ENCODE peak calls at places on chromosomes 1 and 21, in eight cellular contexts. A, T, X, K, I, S, U and W are unnamed samples.
A peak's percentile ranks its signal among the peaks of the same experiment; 100 is the strongest.

GRCh38 chr1:5598824-5599395 is 393.3 kb downstream of the NPHP4 start:
- DNase-seq in A (no peak), T (no peak), X (no peak), K (no peak), I (no peak), S (no peak), U (no peak), W (no peak)

GRCh38 chr1:1847501-1848289 is 43.2 kb downstream of the GNB1 start:
- DNase-seq in A (no peak), T (no peak), X (no peak), K (no peak), I (no peak), S (no peak), U (no peak), W (no peak)

GRCh38 chr1:83773059-83773458 is 225.9 kb downstream of the TTLL7 start:
- DNase-seq in A (no peak), T (no peak), X (no peak), K (no peak), I (no peak), S (no peak), U (no peak), W (no peak)

GRCh38 chr1:67149179-67149770 is 14.5 kb upstream of the C1orf141 start:
- DNase-seq in A (peak; percentile 54), T (peak; percentile 84), X (peak; percentile 76), K (peak; percentile 68), I (peak; percentile 41), S (peak; percentile 74), U (peak; percentile 27), W (peak; percentile 10)

GRCh38 chr1:206933333-206933945 is 11.7 kb upstream of the FCMR start:
- DNase-seq in A (no peak), T (no peak), X (peak; percentile 56), K (no peak), I (peak; percentile 72), S (no peak), U (no peak), W (no peak)

GRCh38 chr1:204746838-204747442 is 61.4 kb upstream of the LRRN2 start:
- DNase-seq in A (peak; percentile 44), T (peak; percentile 25), X (peak; percentile 45), K (peak; percentile 68), I (peak; percentile 48), S (peak; percentile 36), U (no peak), W (peak; percentile 29)

GRCh38 chr21:45076245-45076661 is 1.9 kb downstream of the ADARB1 start:
- DNase-seq in A (no peak), T (peak; percentile 44), X (peak; percentile 29), K (peak; percentile 15), I (no peak), S (no peak), U (no peak), W (no peak)

GRCh38 chr1:9181990-9182783 is 52.4 kb upstream of the H6PD start:
- DNase-seq in A (no peak), T (peak; percentile 23), X (no peak), K (peak; percentile 62), I (no peak), S (no peak), U (no peak), W (no peak)